ENCODE peak calls at places on chromosome 15, in eight cellular contexts. R is NCI-H1105; Y is choroid plexus epithelial cell; O is H4; V is EH; W is DMS 273 treated with DMSO at 0.1 percent for 48 hours; J is NCI-H1417; E is activated CD8-positive, alpha-beta memory T cell treated with anti-CD3 and anti-CD28 coated beads for 48 hours. A is an unnamed sample.

GRCh38 chr15:100338971-100339444 is 2.8 kb downstream of the ADAMTS17 start:
- DNase-seq in R (peak; percentile 8), Y (peak; percentile 77), O (peak; percentile 70), V (peak; percentile 11), W (peak; percentile 4), J (peak; percentile 47), E (no peak), A (peak; percentile 25)

GRCh38 chr15:60477991-60478632 is 830 bp downstream of the ICE2 start:
- DNase-seq in R (peak; percentile 16), Y (peak; percentile 44), O (no peak), V (peak; percentile 44), W (no peak), J (peak; percentile 65), E (no peak), A (no peak)

GRCh38 chr15:70853270-70853854 is 595 bp downstream of the LARP6 start:
- DNase-seq in R (peak; percentile 62), Y (peak; percentile 88), O (peak; percentile 35), V (peak; percentile 78), W (no peak), J (no peak), E (peak; percentile 6), A (no peak)

GRCh38 chr15:41891226-41891625 is 2.6 kb downstream of the SPTBN5 start:
- DNase-seq in R (no peak), Y (no peak), O (no peak), V (no peak), W (no peak), J (peak; percentile 39), E (no peak), A (no peak)

GRCh38 chr15:58538901-58539300 is 107.1 kb downstream of the LIPC start:
- DNase-seq in R (no peak), Y (no peak), O (no peak), V (no peak), W (no peak), J (no peak), E (no peak), A (no peak)

GRCh38 chr15:58227706-58228543 is 89.7 kb downstream of the AQP9 start:
- DNase-seq in R (peak; percentile 82), Y (peak; percentile 91), O (peak; percentile 70), V (peak; percentile 80), W (no peak), J (peak; percentile 72), E (peak; percentile 40), A (peak; percentile 8)

GRCh38 chr15:95446854-95447253 is 883.6 kb upstream of the NR2F2 start:
- DNase-seq in R (no peak), Y (no peak), O (no peak), V (peak; percentile 32), W (no peak), J (no peak), E (peak; percentile 0), A (no peak)

GRCh38 chr15:45118996-45119395 is 4.9 kb downstream of the DUOXA2 start:
- DNase-seq in R (no peak), Y (no peak), O (no peak), V (no peak), W (no peak), J (no peak), E (no peak), A (no peak)

GRCh38 chr15:101652098-101652782 is at the start of gene TM2D3:
- DNase-seq in R (peak; percentile 94), Y (peak; percentile 93), O (peak; percentile 78), V (peak; percentile 92), W (peak; percentile 57), J (peak; percentile 95), E (peak; percentile 85), A (peak; percentile 10)

GRCh38 chr15:92521624-92522008 is 127.9 kb downstream of the ST8SIA2 start:
- DNase-seq in R (no peak), Y (peak; percentile 93), O (peak; percentile 42), V (peak; percentile 78), W (peak; percentile 51), J (peak; percentile 66), E (peak; percentile 4), A (no peak)

GRCh38 chr15:98976500-98976899 is 31.1 kb downstream of the PGPEP1L start:
- DNase-seq in R (no peak), Y (no peak), O (no peak), V (no peak), W (no peak), J (no peak), E (no peak), A (no peak)

GRCh38 chr15:45664451-45664850 is 29.6 kb downstream of the SQOR start:
- DNase-seq in R (no peak), Y (peak; percentile 72), O (no peak), V (peak; percentile 35), W (no peak), J (no peak), E (no peak), A (no peak)

GRCh38 chr15:74674161-74674560 is 21.7 kb downstream of the EDC3 start:
- DNase-seq in R (no peak), Y (no peak), O (no peak), V (no peak), W (no peak), J (no peak), E (no peak), A (no peak)

GRCh38 chr15:48644498-48644826 is 1.0 kb downstream of the FBN1 start:
- DNase-seq in R (no peak), Y (peak; percentile 47), O (no peak), V (peak; percentile 51), W (no peak), J (no peak), E (no peak), A (no peak)

GRCh38 chr15:67385971-67386370 is 131.4 kb downstream of the IQCH start:
- DNase-seq in R (no peak), Y (peak; percentile 27), O (no peak), V (no peak), W (no peak), J (no peak), E (no peak), A (no peak)

GRCh38 chr15:68285243-68285980 is 7.9 kb downstream of the FEM1B start:
- DNase-seq in R (peak; percentile 40), Y (peak; percentile 42), O (no peak), V (no peak), W (no peak), J (peak; percentile 71), E (no peak), A (no peak)

GRCh38 chr15:29939404-29939803 is 117.1 kb upstream of the TJP1 start:
- DNase-seq in R (no peak), Y (peak; percentile 36), O (peak; percentile 60), V (peak; percentile 36), W (no peak), J (no peak), E (no peak), A (no peak)

GRCh38 chr15:58755956-58756355 is 6.4 kb upstream of the ADAM10 start:
- DNase-seq in R (peak; percentile 57), Y (peak; percentile 36), O (no peak), V (no peak), W (no peak), J (peak; percentile 9), E (no peak), A (no peak)

GRCh38 chr15:85563328-85563727 is 182.9 kb downstream of the AKAP13 start:
- DNase-seq in R (no peak), Y (peak; percentile 89), O (no peak), V (peak; percentile 62), W (no peak), J (no peak), E (no peak), A (no peak)

A was measured in NCI-H2029 treated with DMSO at 0.1 percent for 48 hours.